ENCODE peak calls at places on chromosomes 2 and 18, in ten cellular contexts. Z, W, Y, D, Q, G, O, T, M and N are unnamed samples.

GRCh38 chr18:5073026-5073944 is 123.8 kb downstream of the AKAIN1 start:
- DNase-seq in Z (peak; percentile 36), W (no peak), Y (peak; percentile 86), D (no peak), Q (peak; percentile 77), G (peak; percentile 52), O (no peak), T (peak; percentile 19), M (no peak), N (no peak)

GRCh38 chr2:136238552-136239346 is 120.8 kb upstream of the CXCR4 start:
- DNase-seq in Z (no peak), W (no peak), Y (peak; percentile 11), D (no peak), Q (no peak), G (peak; percentile 95), O (no peak), T (peak; percentile 61), M (peak; percentile 42), N (no peak)

GRCh38 chr2:150878347-150878746 is 383.3 kb downstream of the RBM43 start:
- DNase-seq in Z (no peak), W (no peak), Y (no peak), D (no peak), Q (no peak), G (peak; percentile 10), O (no peak), T (no peak), M (no peak), N (no peak)

GRCh38 chr18:11719621-11720020 is 30.6 kb downstream of the GNAL start:
- DNase-seq in Z (no peak), W (no peak), Y (no peak), D (no peak), Q (no peak), G (no peak), O (no peak), T (no peak), M (no peak), N (no peak)

GRCh38 chr2:88857274-88857741 is 165.8 kb downstream of the RPIA start:
- DNase-seq in Z (no peak), W (no peak), Y (peak; percentile 49), D (no peak), Q (no peak), G (no peak), O (no peak), T (no peak), M (no peak), N (peak; percentile 68)

GRCh38 chr18:25349131-25349925 is 2.6 kb downstream of the ZNF521 start:
- DNase-seq in Z (peak; percentile 57), W (no peak), Y (peak; percentile 71), D (peak; percentile 76), Q (peak; percentile 31), G (no peak), O (no peak), T (peak; percentile 4), M (no peak), N (no peak)

GRCh38 chr2:134783912-134784311 is 54.5 kb upstream of the ACMSD start:
- DNase-seq in Z (no peak), W (no peak), Y (no peak), D (no peak), Q (no peak), G (peak; percentile 90), O (no peak), T (no peak), M (no peak), N (no peak)

GRCh38 chr2:67871696-67872320 is 191.0 kb downstream of the C1D start:
- DNase-seq in Z (no peak), W (no peak), Y (no peak), D (peak; percentile 90), Q (no peak), G (no peak), O (no peak), T (no peak), M (no peak), N (no peak)

GRCh38 chr2:233153146-233153798 is 93.1 kb downstream of the INPP5D start:
- DNase-seq in Z (no peak), W (no peak), Y (no peak), D (no peak), Q (no peak), G (no peak), O (no peak), T (no peak), M (no peak), N (no peak)

GRCh38 chr2:85314884-85315242 is 12.9 kb downstream of the TGOLN2 start:
- DNase-seq in Z (no peak), W (no peak), Y (no peak), D (no peak), Q (no peak), G (no peak), O (no peak), T (no peak), M (no peak), N (no peak)

GRCh38 chr2:25257032-25257455 is 84.7 kb downstream of the DNMT3A start:
- DNase-seq in Z (no peak), W (no peak), Y (peak; percentile 48), D (no peak), Q (peak; percentile 73), G (no peak), O (no peak), T (no peak), M (no peak), N (no peak)

GRCh38 chr2:109437325-109438090 is 176.3 kb downstream of the SEPTIN10 start:
- DNase-seq in Z (no peak), W (no peak), Y (peak; percentile 36), D (peak; percentile 46), Q (no peak), G (no peak), O (no peak), T (no peak), M (no peak), N (no peak)

GRCh38 chr18:2857491-2858063 is 10.8 kb downstream of the EMILIN2 start:
- DNase-seq in Z (no peak), W (no peak), Y (no peak), D (peak; percentile 93), Q (no peak), G (no peak), O (no peak), T (peak; percentile 14), M (no peak), N (peak; percentile 60)

GRCh38 chr18:51711298-51711889 is 513.9 kb upstream of the MEX3C start:
- DNase-seq in Z (no peak), W (no peak), Y (no peak), D (no peak), Q (no peak), G (no peak), O (no peak), T (no peak), M (no peak), N (no peak)

GRCh38 chr18:4241218-4241617 is 213.9 kb downstream of the DLGAP1 start:
- DNase-seq in Z (no peak), W (no peak), Y (no peak), D (no peak), Q (no peak), G (no peak), O (no peak), T (no peak), M (no peak), N (no peak)

GRCh38 chr2:189783451-189783926 is 650 bp downstream of the ORMDL1 start:
- DNase-seq in Z (no peak), W (no peak), Y (peak; percentile 55), D (no peak), Q (no peak), G (peak; percentile 39), O (no peak), T (peak; percentile 11), M (no peak), N (no peak)

GRCh38 chr2:96090181-96090500 is 26.2 kb downstream of the ADRA2B start:
- DNase-seq in Z (no peak), W (no peak), Y (peak; percentile 18), D (peak; percentile 62), Q (no peak), G (no peak), O (no peak), T (no peak), M (no peak), N (peak; percentile 16)

GRCh38 chr2:41932241-41933034 is 115.4 kb upstream of the PKDCC start:
- DNase-seq in Z (no peak), W (no peak), Y (peak; percentile 80), D (peak; percentile 91), Q (peak; percentile 80), G (no peak), O (no peak), T (no peak), M (no peak), N (peak; percentile 52)

GRCh38 chr2:40511661-40512213 is 59.8 kb upstream of the SLC8A1 start:
- DNase-seq in Z (no peak), W (no peak), Y (no peak), D (no peak), Q (no peak), G (peak; percentile 72), O (no peak), T (no peak), M (no peak), N (no peak)

GRCh38 chr2:207819839-207820784 is 50.4 kb upstream of the FZD5 start:
- DNase-seq in Z (no peak), W (no peak), Y (no peak), D (no peak), Q (no peak), G (no peak), O (no peak), T (no peak), M (no peak), N (peak; percentile 94)

GRCh38 chr2:23761638-23762037 is 165.3 kb downstream of the ATAD2B start:
- DNase-seq in Z (no peak), W (no peak), Y (peak; percentile 5), D (no peak), Q (no peak), G (no peak), O (no peak), T (no peak), M (no peak), N (no peak)

GRCh38 chr2:55163895-55164509 is 68.1 kb downstream of the CLHC1 start:
- DNase-seq in Z (no peak), W (no peak), Y (peak; percentile 69), D (no peak), Q (no peak), G (no peak), O (no peak), T (no peak), M (no peak), N (no peak)

GRCh38 chr2:149063177-149063576 is 24.7 kb downstream of the LYPD6B start:
- DNase-seq in Z (no peak), W (no peak), Y (peak; percentile 83), D (no peak), Q (no peak), G (no peak), O (no peak), T (no peak), M (no peak), N (peak; percentile 37)

GRCh38 chr2:161373939-161374338 is 42.2 kb upstream of the TBR1 start:
- DNase-seq in Z (no peak), W (no peak), Y (no peak), D (no peak), Q (no peak), G (no peak), O (no peak), T (no peak), M (no peak), N (no peak)

GRCh38 chr2:185255566-185255965 is 483.0 kb upstream of the FSIP2 start:
- DNase-seq in Z (no peak), W (no peak), Y (no peak), D (no peak), Q (no peak), G (no peak), O (no peak), T (no peak), M (no peak), N (no peak)

GRCh38 chr2:231163011-231163410 is 35.4 kb upstream of the ARMC9 start:
- DNase-seq in Z (no peak), W (no peak), Y (no peak), D (no peak), Q (no peak), G (no peak), O (no peak), T (no peak), M (no peak), N (no peak)